ENCODE peak calls at places on chromosomes 1 and 21, in ten cellular contexts. N, D, T, A, H, V, J, E, S and G are unnamed samples.

GRCh38 chr1:116178837-116179236 is 67.6 kb downstream of the MAB21L3 start:
- DNase-seq in E (no peak), H (no peak), A (no peak), J (no peak), N (no peak), T (no peak), D (no peak), V (no peak), S (no peak), G (no peak)

GRCh38 chr1:92480813-92481597 is 5.7 kb downstream of the GFI1 start:
- DNase-seq in E (no peak), A (no peak), D (peak), J (no peak), H (no peak), N (no peak), T (no peak), V (no peak), S (no peak), G (peak)

GRCh38 chr1:30382496-30382895 is 340.9 kb downstream of the MATN1 start:
- DNase-seq in V (no peak), H (no peak), T (no peak), D (no peak), N (no peak), S (no peak), A (no peak), E (no peak), J (no peak), G (no peak)

GRCh38 chr1:225735252-225736149 is 42.1 kb upstream of the SRP9 start:
- DNase-seq in T (no peak), A (peak), E (peak), H (peak), N (no peak), V (peak), S (no peak), J (no peak), D (peak), G (peak)

GRCh38 chr1:244346972-244347618 is 104.6 kb downstream of the ADSS2 start:
- DNase-seq in H (no peak), J (no peak), A (no peak), D (no peak), S (no peak), T (no peak), V (no peak), N (no peak), E (no peak), G (no peak)

GRCh38 chr1:220239945-220240344 is 32.3 kb downstream of the RAB3GAP2 start:
- DNase-seq in E (no peak), T (no peak), A (no peak), V (no peak), D (no peak), H (no peak), S (no peak), J (no peak), N (no peak), G (no peak)

GRCh38 chr1:89563957-89564604 is 39.5 kb downstream of the LRRC8B start:
- DNase-seq in T (no peak), S (no peak), H (peak), A (no peak), N (no peak), E (no peak), V (no peak), J (no peak), D (no peak), G (no peak)

GRCh38 chr1:25819496-25820246 is at the start of gene MTFR1L:
- DNase-seq in J (peak), A (peak), V (peak), S (peak), N (peak), T (peak), H (peak), D (peak), E (peak), G (peak)

GRCh38 chr1:208475951-208476824 is 232.0 kb upstream of the PLXNA2 start:
- DNase-seq in V (peak), D (peak), E (peak), H (peak), N (no peak), S (no peak), A (no peak), T (no peak), J (no peak), G (peak)

GRCh38 chr1:14083277-14083676 is 383.3 kb downstream of the PRDM2 start:
- DNase-seq in J (no peak), V (no peak), N (no peak), E (no peak), A (no peak), D (no peak), H (no peak), S (no peak), T (no peak), G (no peak)

GRCh38 chr1:192698731-192699130 is 62.8 kb downstream of the RGS13 start:
- DNase-seq in T (no peak), E (no peak), H (no peak), N (no peak), J (no peak), D (no peak), V (no peak), S (no peak), A (no peak), G (peak)

GRCh38 chr1:21216835-21217811 is 40.4 kb upstream of the EIF4G3 start:
- DNase-seq in H (peak), J (peak), E (peak), S (peak), A (peak), N (peak), D (peak), T (peak), V (peak), G (peak)

GRCh38 chr21:45054927-45055612 is 19.3 kb upstream of the ADARB1 start:
- DNase-seq in V (no peak), A (no peak), J (no peak), E (peak), T (no peak), H (no peak), S (no peak), D (no peak), N (no peak), G (no peak)

GRCh38 chr1:81432089-81432488 is 368.6 kb upstream of the ADGRL2 start:
- DNase-seq in H (no peak), T (no peak), J (no peak), V (no peak), E (no peak), S (no peak), N (no peak), A (no peak), D (no peak), G (no peak)